ENCODE peak calls at places on chromosomes 6 and 20, in nine cellular contexts. M, V, Z, R, I, P, X, W and U are unnamed samples.

GRCh38 chr6:34150766-34151165 is 4.9 kb upstream of the GRM4 start:
- DNase-seq in V (no peak), X (no peak), R (no peak), Z (no peak), P (no peak), I (no peak), W (no peak), M (no peak), U (no peak)

GRCh38 chr20:53582574-53583351 is 10.9 kb downstream of the ZNF217 start:
- DNase-seq in I (no peak), V (no peak), Z (peak), R (peak), M (peak), X (peak), W (peak), P (no peak), U (peak)

GRCh38 chr20:23629017-23629541 is 8.7 kb downstream of the CST3 start:
- DNase-seq in P (no peak), R (no peak), M (no peak), V (no peak), X (no peak), W (peak), I (no peak), Z (peak), U (peak)

GRCh38 chr6:36195471-36196048 is 984 bp upstream of the BRPF3 start:
- DNase-seq in X (no peak), W (peak), Z (no peak), V (no peak), M (no peak), P (no peak), I (no peak), R (no peak), U (no peak)

GRCh38 chr6:98944598-98945011 is 3.1 kb downstream of the FBXL4 start:
- DNase-seq in R (no peak), V (no peak), W (peak), Z (no peak), M (no peak), X (no peak), P (no peak), I (no peak), U (peak)

GRCh38 chr6:33249732-33250625 is 21.7 kb downstream of the VPS52 start:
- DNase-seq in X (no peak), Z (no peak), R (peak), M (peak), W (peak), I (no peak), P (peak), V (no peak), U (peak)

GRCh38 chr6:42988486-42989020 is 4.2 kb downstream of the PPP2R5D start:
- DNase-seq in W (no peak), P (no peak), X (no peak), I (no peak), M (no peak), V (no peak), Z (no peak), R (no peak), U (no peak)

GRCh38 chr6:100464910-100465700 is at the start of gene SIM1:
- DNase-seq in R (no peak), Z (no peak), V (no peak), P (no peak), I (no peak), W (peak), M (peak), X (peak), U (peak)

GRCh38 chr6:65776332-65776731 is 69.3 kb upstream of the EYS start:
- DNase-seq in X (no peak), V (no peak), Z (no peak), R (no peak), P (no peak), I (no peak), M (no peak), W (peak), U (peak)

GRCh38 chr20:63955281-63955845 is 853 bp downstream of the UCKL1 start:
- DNase-seq in V (no peak), R (peak), W (no peak), I (no peak), M (no peak), X (no peak), Z (no peak), P (no peak), U (peak)

GRCh38 chr20:59829415-59830106 is 103.9 kb downstream of the SYCP2 start:
- DNase-seq in V (no peak), R (no peak), M (no peak), P (no peak), Z (no peak), X (no peak), I (no peak), W (no peak), U (no peak)

GRCh38 chr6:37433657-37434271 is 743 bp downstream of the CMTR1 start:
- DNase-seq in W (peak), P (no peak), M (no peak), R (peak), Z (no peak), V (no peak), I (peak), X (no peak), U (peak)